ENCODE peak calls at places on chromosomes 3 and 15, in four cellular contexts. S, P, Q and M are unnamed samples. For H3K4me1, the result is how much of the 10 kb centered on the place peaks cover.

GRCh38 chr3:184257083-184257915 is 4.1 kb downstream of the CAMK2N2 start:
- DNase-seq in S (no peak), P (no peak), Q (no peak), M (no peak)

GRCh38 chr15:32993285-32993684 is 201.2 kb downstream of the FMN1 start:
- DNase-seq in S (peak), P (no peak), Q (peak), M (no peak)

GRCh38 chr3:71611099-71611498 is 27.6 kb upstream of the FOXP1 start:
- DNase-seq in S (no peak), P (no peak), Q (no peak), M (no peak)

GRCh38 chr3:27312044-27312668 is 57.0 kb downstream of the NEK10 start:
- DNase-seq in S (peak), P (peak), Q (peak), M (peak)

GRCh38 chr15:31352283-31352880 is 25.7 kb downstream of the KLF13 start:
- DNase-seq in S (no peak), P (peak), Q (no peak), M (no peak)

GRCh38 chr15:44029940-44030568 is 165.0 kb downstream of the FRMD5 start:
- DNase-seq in S (peak), P (peak), Q (no peak), M (no peak)

GRCh38 chr3:13080591-13080990 is 7.4 kb upstream of the IQSEC1 start:
- DNase-seq in S (peak), P (no peak), Q (no peak), M (no peak)

GRCh38 chr3:28171962-28172361 is 69.5 kb upstream of the CMC1 start:
- DNase-seq in S (no peak), P (no peak), Q (no peak), M (no peak)

GRCh38 chr3:169060037-169060436 is 603.5 kb downstream of the MECOM start:
- DNase-seq in S (no peak), P (no peak), Q (peak), M (no peak)

GRCh38 chr15:75209289-75209676 is 7.6 kb downstream of the C15orf39 start:
- DNase-seq in S (no peak), P (no peak), Q (no peak), M (no peak)

GRCh38 chr3:10443272-10443671 is 62.1 kb downstream of the ATP2B2 start:
- DNase-seq in S (no peak), P (no peak), Q (no peak), M (no peak)

GRCh38 chr3:123318374-123318773 is 116.6 kb downstream of the SEC22A start:
- DNase-seq in S (no peak), P (no peak), Q (no peak), M (no peak)

GRCh38 chr15:73389539-73389938 is 20.8 kb upstream of the HCN4 start:
- DNase-seq in S (no peak), P (no peak), Q (peak), M (no peak)

GRCh38 chr3:46898321-46899150 is 21.0 kb downstream of the PTH1R start:
- DNase-seq in S (peak), P (no peak), Q (no peak), M (no peak)

GRCh38 chr15:27036210-27036609 is 65.2 kb downstream of the GABRG3 start:
- DNase-seq in S (no peak), P (no peak), Q (no peak), M (no peak)

GRCh38 chr15:84631706-84632272 is 22.3 kb downstream of the WDR73 start:
- DNase-seq in S (peak), P (no peak), Q (no peak), M (no peak)

DNA sequence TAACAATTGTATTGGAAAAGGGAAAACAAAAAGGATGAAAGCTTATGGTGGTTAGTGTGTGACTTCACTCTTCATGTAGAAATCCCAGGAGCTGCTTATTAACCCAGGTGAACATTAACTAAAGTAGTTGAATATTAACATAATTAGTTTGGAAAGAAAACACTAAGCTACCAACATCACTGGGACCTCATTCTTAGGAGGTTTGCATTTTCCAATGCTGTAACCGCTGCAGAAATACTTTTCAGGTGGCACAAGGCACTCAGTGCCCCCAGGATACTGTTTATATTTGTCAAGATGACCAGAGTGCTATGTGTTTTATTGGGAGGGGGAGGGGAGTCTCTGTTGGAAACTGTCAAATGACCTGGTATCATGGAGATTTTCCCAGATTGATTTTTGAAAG is 25.9 kb upstream of the VILL start:
- DNase-seq in S (no peak), P (no peak), Q (no peak), M (no peak)
- H3K4me1 ChIP-seq in S (under half), P (under half), Q (under half), M (under half)

GRCh38 chr3:161640201-161640600 is 143.6 kb downstream of the OTOL1 start:
- DNase-seq in S (no peak), P (no peak), Q (no peak), M (no peak)
- H3K4me1 ChIP-seq in S (under half), P (under half), Q (under half), M (under half)

GRCh38 chr3:113251817-113252216 is 40.5 kb downstream of the BOC start:
- DNase-seq in S (no peak), P (no peak), Q (peak), M (no peak)

GRCh38 chr3:113249111-113249510 is 37.8 kb downstream of the BOC start:
- DNase-seq in S (peak), P (peak), Q (no peak), M (no peak)

GRCh38 chr3:113252553-113252952 is 41.2 kb downstream of the BOC start:
- DNase-seq in S (no peak), P (no peak), Q (no peak), M (no peak)

GRCh38 chr3:113249601-113250000 is 38.2 kb downstream of the BOC start:
- DNase-seq in S (no peak), P (peak), Q (no peak), M (no peak)

DNA sequence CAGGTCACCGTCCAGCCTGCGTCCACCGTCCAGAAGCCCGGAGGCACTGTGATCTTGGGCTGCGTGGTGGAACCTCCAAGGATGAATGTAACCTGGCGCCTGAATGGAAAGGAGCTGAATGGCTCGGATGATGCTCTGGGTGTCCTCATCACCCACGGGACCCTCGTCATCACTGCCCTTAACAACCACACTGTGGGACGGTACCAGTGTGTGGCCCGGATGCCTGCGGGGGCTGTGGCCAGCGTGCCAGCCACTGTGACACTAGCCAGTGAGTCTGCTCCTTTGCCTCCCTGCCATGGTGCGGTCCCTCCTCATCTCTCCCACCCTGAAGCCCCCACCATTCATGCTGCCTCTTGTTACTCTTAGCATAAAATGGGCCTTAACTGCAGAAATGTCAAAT is 39.2 kb downstream of the BOC start:
- DNase-seq in S (no peak), P (no peak), Q (no peak), M (no peak)
- H3K4me1 ChIP-seq in S (half or more), P (under half), Q (under half), M (under half)

DNA sequence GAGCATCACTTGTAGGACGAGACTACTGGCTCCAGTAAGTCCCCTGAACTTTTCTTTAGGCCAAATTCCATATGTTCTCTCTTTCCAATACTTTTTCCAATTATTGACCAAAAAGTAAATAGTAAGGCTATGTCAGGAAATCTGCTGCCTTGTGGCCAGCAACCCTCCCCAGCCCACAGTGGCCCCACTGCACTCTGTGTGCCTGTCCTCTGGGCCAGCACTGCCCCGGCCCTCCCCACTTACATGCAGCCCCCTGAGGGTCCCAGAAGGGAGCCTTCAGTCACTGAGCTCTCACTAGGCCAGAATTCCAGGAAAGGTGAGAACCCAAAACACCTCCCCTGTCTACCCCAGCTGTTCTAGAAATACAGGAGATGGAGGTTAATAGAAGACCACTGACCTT is 21.3 kb upstream of the ALDH1A3 start:
- DNase-seq in S (no peak), P (no peak), Q (no peak), M (no peak)
- H3K4me1 ChIP-seq in S (under half), P (under half), Q (under half), M (under half)

GRCh38 chr3:93983408-93983807 is 3.5 kb downstream of the ARL13B start:
- DNase-seq in S (no peak), P (no peak), Q (no peak), M (no peak)

GRCh38 chr3:93984618-93985017 is 4.7 kb downstream of the ARL13B start:
- DNase-seq in S (no peak), P (no peak), Q (no peak), M (no peak)

GRCh38 chr3:93981649-93982048 is 1.7 kb downstream of the ARL13B start:
- DNase-seq in S (no peak), P (no peak), Q (no peak), M (no peak)

GRCh38 chr3:93979850-93980677 is at the start of gene ARL13B:
- DNase-seq in S (peak), P (peak), Q (peak), M (peak)
- H3K4me1 ChIP-seq in S (under half), P (under half), Q (under half), M (under half)

GRCh38 chr3:141235661-141236171 is 4.1 kb downstream of the PXYLP1 start:
- DNase-seq in S (no peak), P (no peak), Q (peak), M (no peak)

GRCh38 chr3:141231101-141231922 is at the start of gene PXYLP1:
- DNase-seq in S (peak), P (peak), Q (peak), M (peak)

GRCh38 chr3:141231923-141232861 is 567 bp downstream of the PXYLP1 start:
- DNase-seq in S (peak), P (peak), Q (peak), M (peak)

GRCh38 chr3:141234283-141234682 is 2.7 kb downstream of the PXYLP1 start:
- DNase-seq in S (no peak), P (no peak), Q (no peak), M (no peak)

DNA sequence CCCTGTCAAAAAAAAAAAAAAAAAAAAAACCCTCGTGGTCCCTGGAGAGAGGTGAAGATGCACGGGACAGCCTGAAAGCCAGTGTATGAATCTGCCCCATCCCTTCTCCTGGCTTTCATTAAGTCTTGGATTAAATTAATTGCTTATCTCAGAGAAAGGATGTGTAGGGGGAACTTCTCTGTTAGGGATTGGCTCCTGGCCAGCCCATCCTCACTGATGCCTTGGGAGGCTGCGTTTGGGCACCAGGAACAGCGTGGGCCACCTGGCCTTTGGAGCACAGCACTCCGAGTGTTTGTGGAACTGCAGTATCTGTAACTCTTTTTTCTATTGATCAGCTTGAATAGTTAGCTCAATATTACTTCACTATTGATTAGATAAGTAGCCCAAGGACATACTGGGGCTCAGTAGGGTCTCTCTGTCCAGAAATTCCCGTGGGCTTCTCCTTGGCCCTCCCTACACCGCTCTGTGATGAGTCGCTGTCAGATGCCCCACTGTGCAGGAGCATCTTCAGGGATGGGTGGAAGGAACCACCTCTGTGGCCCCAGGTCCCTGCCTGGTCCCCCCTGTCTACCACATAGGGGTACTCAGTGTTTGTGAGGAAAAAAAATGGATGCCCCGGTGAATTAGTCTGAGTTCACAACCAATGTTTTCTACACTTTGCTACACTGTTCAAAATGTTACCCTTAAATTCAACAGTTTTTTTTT is 2.0 kb downstream of the PXYLP1 start:
- DNase-seq in S (no peak), P (no peak), Q (no peak), M (no peak)
- H3K4me1 ChIP-seq in S (under half), P (under half), Q (under half), M (under half)

GRCh38 chr15:63513728-63514127 is 9.3 kb downstream of the USP3 start:
- DNase-seq in S (no peak), P (no peak), Q (no peak), M (no peak)
- H3K4me1 ChIP-seq in S (half or more), P (under half), Q (under half), M (half or more)

DNA sequence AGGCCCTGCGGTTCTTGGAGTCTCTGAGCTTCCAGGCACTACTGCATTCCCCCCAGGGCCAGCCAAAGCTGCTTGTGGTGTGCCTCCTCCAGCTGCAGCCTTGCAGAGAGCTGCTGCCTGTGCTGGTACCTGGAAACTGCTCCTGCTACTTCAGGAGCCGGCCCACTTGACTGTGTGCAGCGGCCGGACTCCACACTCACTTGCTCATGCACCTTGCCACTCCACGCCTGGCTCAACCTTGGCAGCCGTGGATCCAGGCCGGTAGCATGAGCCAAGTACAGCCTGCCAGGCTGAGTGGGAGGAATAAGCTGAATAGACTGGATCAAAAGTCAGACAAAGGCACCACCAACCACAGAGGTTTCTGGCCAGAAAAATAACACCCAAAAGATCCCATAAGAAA is 169.7 kb downstream of the TJP1 start:
- DNase-seq in S (no peak), P (no peak), Q (no peak), M (no peak)
- H3K4me1 ChIP-seq in S (under half), P (under half), Q (under half), M (under half)